ENCODE peak calls at places on chromosomes 6 and 20, in nine cellular contexts. O is CD8-positive, alpha-beta T cell; A is sigmoid colon; I is mucosa of descending colon; G is lung; V is AG04450; E is pancreas; L is upper lobe of right lung; Z is GM06990. N is an unnamed sample.

GRCh38 chr6:156557269-156557885 is 219.8 kb upstream of the ARID1B start:
- DNase-seq in A (no peak), I (peak), G (no peak), L (no peak), V (no peak), E (peak), Z (no peak), O (no peak), N (no peak)

GRCh38 chr6:44431118-44431725 is 43.7 kb downstream of the CDC5L start:
- DNase-seq in O (peak), I (peak), V (peak), E (peak), Z (no peak), A (no peak), L (no peak), G (peak), N (peak)

GRCh38 chr6:155273438-155273837 is 9.6 kb downstream of the CLDN20 start:
- DNase-seq in L (no peak), I (no peak), Z (no peak), E (no peak), A (no peak), O (no peak), G (no peak), V (peak), N (no peak)

GRCh38 chr6:36329798-36330291 is 6.8 kb downstream of the BNIP5 start:
- DNase-seq in I (no peak), L (no peak), E (no peak), Z (no peak), O (no peak), G (no peak), V (no peak), A (no peak), N (no peak)

GRCh38 chr20:21117521-21117920 is 8.4 kb upstream of the KIZ start:
- DNase-seq in L (no peak), G (no peak), V (no peak), A (no peak), I (no peak), O (no peak), E (no peak), Z (no peak), N (no peak)

GRCh38 chr6:169251371-169251802 is 2.3 kb downstream of the THBS2 start:
- DNase-seq in V (no peak), G (no peak), I (no peak), E (no peak), A (no peak), Z (no peak), O (no peak), L (no peak), N (no peak)

GRCh38 chr20:32877507-32877906 is 18.8 kb downstream of the EFCAB8 start:
- DNase-seq in L (no peak), Z (no peak), G (no peak), V (peak), O (no peak), I (no peak), E (no peak), A (peak), N (no peak)

GRCh38 chr6:83378621-83379388 is 52.0 kb downstream of the ME1 start:
- DNase-seq in E (no peak), V (peak), A (no peak), O (no peak), I (no peak), G (no peak), Z (no peak), L (no peak), N (no peak)

GRCh38 chr6:5201271-5201670 is 59.5 kb downstream of the LYRM4 start:
- DNase-seq in A (no peak), O (no peak), E (no peak), L (no peak), G (no peak), V (no peak), I (no peak), Z (no peak), N (no peak)

GRCh38 chr20:24994186-24994465 is 1.6 kb upstream of the APMAP start:
- DNase-seq in G (no peak), E (no peak), A (no peak), O (no peak), Z (no peak), L (no peak), I (no peak), V (no peak), N (no peak)

GRCh38 chr6:134177753-134178229 is 125.4 kb upstream of the SLC2A12 start:
- DNase-seq in I (no peak), V (no peak), G (no peak), L (no peak), A (no peak), E (no peak), Z (no peak), O (no peak), N (no peak)

GRCh38 chr6:86355271-86355670 is 582.1 kb upstream of the HTR1E start:
- DNase-seq in Z (no peak), E (no peak), O (no peak), V (no peak), L (no peak), I (no peak), A (no peak), G (no peak), N (no peak)

GRCh38 chr20:59007758-59008511 is 881 bp upstream of the CTSZ start:
- DNase-seq in I (peak), Z (peak), O (no peak), E (no peak), V (no peak), L (peak), A (peak), G (peak), N (peak)

GRCh38 chr6:11596640-11597237 is 59.2 kb downstream of the TMEM170B start:
- DNase-seq in G (no peak), V (no peak), Z (no peak), I (no peak), L (no peak), E (no peak), O (no peak), A (no peak), N (no peak)

GRCh38 chr6:37456816-37457560 is 24.0 kb downstream of the CMTR1 start:
- DNase-seq in G (no peak), Z (no peak), E (no peak), A (peak), V (peak), L (no peak), O (no peak), I (no peak), N (no peak)

GRCh38 chr20:57409672-57410397 is 18.6 kb downstream of the RBM38 start:
- DNase-seq in I (no peak), A (no peak), G (no peak), E (no peak), Z (no peak), V (no peak), L (no peak), O (no peak), N (no peak)

GRCh38 chr6:151241853-151242252 is 2.1 kb downstream of the AKAP12 start:
- DNase-seq in G (no peak), L (no peak), I (no peak), A (no peak), O (no peak), E (no peak), V (no peak), Z (no peak), N (no peak)

GRCh38 chr20:43438578-43439316 is 18.9 kb upstream of the SRSF6 start:
- DNase-seq in Z (peak), O (no peak), E (no peak), A (no peak), L (no peak), G (no peak), I (no peak), V (no peak), N (peak)

GRCh38 chr6:71473908-71474307 is 185.3 kb downstream of the OGFRL1 start:
- DNase-seq in O (no peak), E (no peak), Z (no peak), V (peak), I (peak), L (peak), G (peak), A (peak), N (no peak)

GRCh38 chr6:146985111-146985510 is 219.1 kb upstream of the STXBP5 start:
- DNase-seq in I (peak), Z (no peak), L (no peak), V (no peak), G (no peak), E (no peak), O (no peak), A (no peak), N (no peak)

GRCh38 chr6:93678841-93679454 is 259.6 kb upstream of the EPHA7 start:
- DNase-seq in G (no peak), I (no peak), Z (no peak), V (no peak), E (no peak), A (no peak), O (no peak), L (no peak), N (no peak)

GRCh38 chr6:38974389-38975133 is 74.0 kb upstream of the GLP1R start:
- DNase-seq in V (no peak), E (no peak), G (no peak), Z (no peak), A (no peak), I (no peak), O (no peak), L (no peak), N (no peak)

GRCh38 chr6:3422457-3422816 is 34.4 kb downstream of the SLC22A23 start:
- DNase-seq in A (no peak), E (no peak), I (no peak), L (no peak), Z (no peak), G (no peak), O (no peak), V (no peak), N (no peak)

GRCh38 chr6:125220712-125221111 is 67.1 kb downstream of the TPD52L1 start:
- DNase-seq in G (no peak), I (peak), E (no peak), V (no peak), Z (no peak), O (no peak), L (no peak), A (peak), N (no peak)
- TF ChIP-seq CTCF in G (no peak), I (no peak), E (no peak), V (no peak), Z (no peak), O (no peak), L (no peak), A (no peak), N (peak)

GRCh38 chr6:109840796-109841195 is 137.3 kb upstream of the GPR6 start:
- DNase-seq in I (no peak), L (no peak), E (no peak), O (no peak), G (no peak), Z (no peak), V (no peak), A (no peak), N (no peak)
- H3K4me3 ChIP-seq in I (no peak), L (no peak), E (no peak), O (no peak), G (no peak), Z (no peak), V (no peak), A (no peak), N (no peak)

DNA sequence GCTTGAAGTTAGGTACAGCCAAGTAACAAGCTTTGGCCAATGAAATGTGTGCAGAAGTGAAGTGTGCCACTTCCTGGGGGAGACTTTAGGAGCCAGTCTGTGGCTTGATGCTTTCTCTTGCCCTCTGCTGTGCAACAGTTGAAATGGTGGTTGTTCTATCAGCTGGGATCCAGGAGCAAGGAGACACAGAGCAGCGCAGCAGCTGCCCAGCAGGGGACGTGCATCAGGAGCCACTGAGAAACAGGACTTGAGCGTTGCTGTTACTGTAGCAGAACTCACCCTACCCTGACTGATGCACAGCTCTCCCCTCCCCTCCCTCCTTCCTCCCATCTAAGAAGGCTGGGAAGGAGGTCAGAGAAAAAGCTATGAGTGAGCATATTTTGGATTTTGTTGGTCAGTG is 18.9 kb upstream of the CCN5 start:
- DNase-seq in G (no peak), E (no peak), I (no peak), V (no peak), L (no peak), Z (no peak), A (no peak), O (no peak), N (no peak)
- TF ChIP-seq CTCF in G (no peak), E (no peak), I (no peak), V (no peak), L (no peak), Z (no peak), A (no peak), O (no peak), N (peak)

DNA sequence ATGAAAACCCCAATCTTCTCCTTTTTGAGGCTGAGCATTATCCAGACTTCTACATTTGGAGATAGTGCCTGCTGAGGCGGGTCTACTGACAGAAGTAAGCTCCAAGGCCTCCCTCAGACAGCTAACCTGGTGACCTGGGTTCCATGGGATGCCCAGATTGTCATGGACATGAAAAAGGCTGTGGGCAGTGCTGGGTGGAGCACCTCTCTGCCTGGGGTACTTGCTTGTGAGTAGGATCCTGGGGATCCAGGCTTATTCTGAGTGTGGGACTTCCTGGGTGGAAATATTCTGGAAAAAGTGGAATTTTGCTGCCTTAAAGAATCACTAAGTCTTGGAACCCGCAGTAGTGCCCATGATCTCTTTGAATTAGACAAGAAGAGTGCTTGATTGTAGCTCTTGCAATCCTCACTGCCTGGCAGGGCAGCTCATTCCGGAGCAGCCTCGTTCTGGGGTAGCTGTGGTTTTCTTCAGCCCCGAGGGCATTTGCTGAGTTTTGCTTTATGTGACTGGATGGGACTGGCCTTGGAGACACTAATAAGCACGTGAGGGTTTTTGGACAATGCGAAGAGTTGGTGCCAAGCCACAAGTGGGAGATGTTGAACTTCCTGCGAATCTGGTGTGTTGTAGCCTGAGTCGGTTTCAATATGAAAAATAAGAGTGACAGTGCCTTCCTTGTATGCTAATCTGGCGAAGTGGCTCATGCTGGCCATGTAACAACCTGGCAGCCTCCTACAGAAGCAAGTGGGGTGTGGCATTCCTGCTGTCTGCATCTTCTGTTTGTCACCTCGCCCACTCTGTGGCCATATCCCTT is 28.2 kb downstream of the SNRNP48 start:
- DNase-seq in E (no peak), G (peak), A (peak), V (no peak), L (peak), Z (no peak), I (peak), O (no peak), N (no peak)
- H3K4me3 ChIP-seq in E (no peak), G (no peak), A (no peak), V (no peak), L (no peak), Z (no peak), I (no peak), O (no peak), N (no peak)

GRCh38 chr6:99802396-99803031 is 191.5 kb downstream of the MCHR2 start:
- DNase-seq in A (no peak), E (peak), L (no peak), V (no peak), I (no peak), O (no peak), Z (no peak), G (no peak), N (no peak)
- TF ChIP-seq CTCF in A (no peak), E (no peak), L (no peak), V (no peak), I (no peak), O (no peak), Z (no peak), G (no peak), N (peak)

GRCh38 chr6:166950443-166950821 is 5.9 kb downstream of the RNASET2 start:
- DNase-seq in L (no peak), G (no peak), E (no peak), V (no peak), I (no peak), Z (peak), O (no peak), A (no peak), N (peak)
- H3K4me3 ChIP-seq in L (no peak), G (no peak), E (no peak), V (no peak), I (no peak), Z (peak), O (no peak), A (no peak), N (peak)

DNA sequence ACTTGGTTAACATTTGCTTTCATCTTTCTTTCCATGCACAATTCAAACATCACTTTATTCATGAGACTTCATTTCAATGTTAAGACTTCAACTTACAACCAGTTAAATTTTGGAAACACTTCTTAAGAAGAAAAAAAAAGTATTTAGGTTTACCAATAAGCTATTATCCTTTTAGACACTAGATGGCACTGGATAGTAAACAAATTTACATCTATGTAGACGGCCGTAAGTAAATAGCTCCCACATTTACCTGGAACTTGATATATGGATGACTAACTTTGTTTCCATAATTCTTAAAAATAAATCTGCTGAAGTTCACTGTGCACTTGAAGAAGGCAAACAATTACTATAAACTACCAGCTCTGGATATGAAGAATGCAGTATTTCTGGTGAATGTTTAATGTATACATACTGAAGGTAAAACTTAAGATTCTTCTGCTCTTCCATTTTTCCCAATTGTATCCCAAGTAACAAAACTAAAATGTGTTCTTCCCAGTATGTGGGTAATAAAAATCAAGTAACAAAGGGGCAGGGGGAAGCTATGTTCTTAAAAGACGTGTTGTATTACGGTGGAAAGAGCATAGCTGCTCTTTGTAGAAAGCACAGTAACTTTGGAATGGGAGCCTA is 130.6 kb upstream of the C6orf118 start:
- DNase-seq in E (no peak), V (peak), Z (peak), O (no peak), I (no peak), L (no peak), G (no peak), A (no peak), N (peak)
- TF ChIP-seq CTCF in E (peak), V (peak), Z (peak), O (no peak), I (no peak), L (peak), G (no peak), A (no peak), N (peak)

GRCh38 chr6:32796848-32797776 is 19.7 kb downstream of the HLA-DOB start:
- DNase-seq in O (peak), I (peak), E (peak), G (peak), L (peak), V (no peak), A (peak), Z (peak), N (no peak)
- H3K4me3 ChIP-seq in O (peak), I (no peak), E (no peak), G (no peak), L (peak), V (peak), A (no peak), Z (peak), N (peak)

N was measured in GM12864.